ENCODE peak calls at places on chromosomes 4 and X, in nine cellular contexts. O is A673; K is astrocyte; J is ovary; Z is CD8-positive, alpha-beta T cell; N is transverse colon; V is colonic mucosa; U is endodermal cell; G is Peyer's patch. D is an unnamed sample.

GRCh38 chr4:79050521-79050880 is 111.3 kb upstream of the PAQR3 start:
- DNase-seq in O (no peak), K (no peak), J (no peak), Z (no peak), N (no peak), V (peak; percentile 18), U (peak; percentile 54), G (no peak), D (no peak)

GRCh38 chr4:26736621-26737020 is 124.0 kb upstream of the STIM2 start:
- DNase-seq in O (no peak), K (peak; percentile 34), J (no peak), Z (no peak), N (no peak), V (no peak), U (no peak), G (no peak), D (no peak)

GRCh38 chrX:15050395-15050794 is 177.2 kb downstream of the MOSPD2 start:
- DNase-seq in O (no peak), K (no peak), J (no peak), Z (no peak), N (no peak), V (no peak), U (no peak), G (no peak), D (no peak)

GRCh38 chr4:142893012-142893411 is 46.9 kb upstream of the INPP4B start:
- DNase-seq in O (no peak), K (no peak), J (no peak), Z (no peak), N (no peak), V (no peak), U (no peak), G (no peak), D (no peak)

GRCh38 chr4:113452868-113453620 is 308.5 kb downstream of the CAMK2D start:
- DNase-seq in O (peak; percentile 81), K (peak; percentile 89), J (no peak), Z (no peak), N (no peak), V (no peak), U (peak; percentile 84), G (no peak), D (no peak)

GRCh38 chr4:13522282-13523104 is 21.8 kb downstream of the NKX3-2 start:
- DNase-seq in O (no peak), K (no peak), J (no peak), Z (no peak), N (no peak), V (no peak), U (peak; percentile 75), G (no peak), D (no peak)

GRCh38 chr4:182643801-182644311 is 273.3 kb downstream of the DCTD start:
- DNase-seq in O (no peak), K (peak; percentile 97), J (no peak), Z (no peak), N (no peak), V (no peak), U (no peak), G (no peak), D (peak; percentile 43)

GRCh38 chrX:115260330-115260729 is 26.4 kb upstream of the LRCH2 start:
- DNase-seq in O (no peak), K (peak; percentile 36), J (no peak), Z (no peak), N (no peak), V (no peak), U (no peak), G (no peak), D (no peak)

GRCh38 chrX:37627602-37628001 is 56.1 kb downstream of the LANCL3 start:
- DNase-seq in O (no peak), K (no peak), J (no peak), Z (no peak), N (peak; percentile 78), V (peak; percentile 65), U (no peak), G (no peak), D (no peak)

GRCh38 chr4:55819634-55820033 is at the start of gene EXOC1L:
- DNase-seq in O (peak; percentile 18), K (no peak), J (peak; percentile 16), Z (no peak), N (no peak), V (no peak), U (peak; percentile 95), G (no peak), D (peak; percentile 77)
- H3K4me3 ChIP-seq in O (peak within 1 kb of the TSS; percentile 21), K (peak within 1 kb of the TSS; percentile 32), J (no peak within 1 kb of the TSS), Z (no peak within 1 kb of the TSS), N (no peak within 1 kb of the TSS), V (no peak within 1 kb of the TSS), U (peak within 1 kb of the TSS; percentile 52), G (no peak within 1 kb of the TSS), D (peak within 1 kb of the TSS; percentile 54)

DNA sequence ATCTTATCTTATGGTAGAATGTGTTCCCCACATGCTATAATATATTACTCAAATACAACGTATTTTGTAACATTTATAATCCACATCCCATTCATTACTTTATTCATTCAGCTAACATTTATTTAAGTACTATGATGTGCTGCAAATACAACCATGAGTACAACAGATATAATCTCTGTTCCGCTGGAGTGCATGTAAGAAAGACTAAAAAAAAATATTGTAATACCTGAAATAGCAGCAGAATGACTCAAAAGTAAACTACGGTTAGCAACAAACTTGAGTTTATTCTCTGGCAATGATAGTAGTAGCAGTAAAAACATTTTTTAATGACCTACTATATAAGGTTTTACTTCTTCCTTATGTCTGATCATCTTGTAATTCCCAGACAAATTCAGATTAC is 1776.3 kb downstream of the STIM2 start:
- DNase-seq in O (no peak), K (no peak), J (no peak), Z (no peak), N (no peak), V (no peak), U (no peak), G (no peak), D (no peak)
- H3K27me3 ChIP-seq in O (no peaks in the 10 kb centered on the region), K (no peaks in the 10 kb centered on the region), J (no peaks in the 10 kb centered on the region), Z (no peaks in the 10 kb centered on the region), N (no peaks in the 10 kb centered on the region), V (no peaks in the 10 kb centered on the region), U (no peaks in the 10 kb centered on the region), G (no peaks in the 10 kb centered on the region), D (no peaks in the 10 kb centered on the region)

GRCh38 chr4:159175165-159175988 is 72.5 kb downstream of the RAPGEF2 start:
- DNase-seq in O (peak; percentile 95), K (peak; percentile 83), J (peak; percentile 57), Z (peak; percentile 5), N (peak; percentile 62), V (peak; percentile 70), U (peak; percentile 89), G (peak; percentile 56), D (peak; percentile 63)
- H3K4me3 ChIP-seq in O (peak overlapping the region; percentile 16), K (peak overlapping the region; percentile 54), J (no peak overlapping the region), Z (no peak overlapping the region), N (no peak overlapping the region), V (no peak overlapping the region), U (peak overlapping the region; percentile 52), G (no peak overlapping the region), D (no peak overlapping the region)

GRCh38 chrX:110304884-110305283 is 13.0 kb downstream of the AMMECR1 start:
- DNase-seq in O (no peak), K (no peak), J (no peak), Z (no peak), N (no peak), V (no peak), U (no peak), G (no peak), D (no peak)
- H3K27me3 ChIP-seq in O (no peaks in the 10 kb centered on the region), K (no peaks in the 10 kb centered on the region), J (no peaks in the 10 kb centered on the region), Z (no peaks in the 10 kb centered on the region), N (no peaks in the 10 kb centered on the region), V (no peaks in the 10 kb centered on the region), U (no peaks in the 10 kb centered on the region), G (no peaks in the 10 kb centered on the region), D (no peaks in the 10 kb centered on the region)

GRCh38 chr4:5845035-5845905 is 47.6 kb downstream of the CRMP1 start:
- DNase-seq in O (no peak), K (no peak), J (no peak), Z (no peak), N (no peak), V (no peak), U (no peak), G (no peak), D (no peak)
- H3K4me3 ChIP-seq in O (no peak overlapping the region), K (no peak overlapping the region), J (no peak overlapping the region), Z (no peak overlapping the region), N (no peak overlapping the region), V (no peak overlapping the region), U (no peak overlapping the region), G (no peak overlapping the region), D (no peak overlapping the region)

DNA sequence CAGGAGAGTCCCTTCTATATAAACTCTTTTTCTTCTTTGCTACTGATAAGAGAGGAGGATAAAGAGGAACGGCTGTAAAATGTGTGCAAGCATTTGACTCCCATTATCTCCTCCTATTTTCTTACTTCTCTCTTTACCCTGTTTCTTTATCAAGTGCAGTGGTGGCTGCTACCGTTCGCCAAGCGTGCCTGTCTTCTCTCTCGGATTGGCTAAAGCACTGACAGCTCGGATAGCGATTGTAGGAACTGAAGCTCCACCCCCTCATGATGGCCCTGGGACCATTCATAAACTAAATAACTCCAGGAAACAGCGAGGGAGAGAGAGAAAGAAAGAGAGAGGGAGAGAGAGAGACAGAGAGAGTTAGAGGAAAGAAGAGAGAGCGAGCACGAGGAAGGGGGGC is 340 bp upstream of the MAB21L2 start:
- DNase-seq in O (no peak), K (peak; percentile 92), J (no peak), Z (no peak), N (peak; percentile 64), V (peak; percentile 50), U (peak; percentile 86), G (no peak), D (peak; percentile 90)
- H3K27me3 ChIP-seq in O (no peaks in the 10 kb centered on the region), K (peaks cover 5% of the 10 kb centered on the region), J (no peaks in the 10 kb centered on the region), Z (no peaks in the 10 kb centered on the region), N (no peaks in the 10 kb centered on the region), V (no peaks in the 10 kb centered on the region), U (peaks cover 82% of the 10 kb centered on the region), G (no peaks in the 10 kb centered on the region), D (no peaks in the 10 kb centered on the region)